ENCODE peak calls at places on chromosomes 1 and 21, in ten cellular contexts. V is esophagus squamous epithelium; Y is epithelial cell of esophagus; J is WTC11; R is nephron progenitor cell; C is endothelial cell; G is activated CD8-positive, alpha-beta T cell treated with anti-CD3 and anti-CD28 coated beads for 36 hours; H is RWPE1; E is PC-3; A is body of pancreas. P is an unnamed sample.

GRCh38 chr1:16184557-16185303 is 27.7 kb downstream of the ARHGEF19 start:
- DNase-seq in C (no peak), J (no peak), Y (peak; percentile 92), G (no peak), V (no peak), H (no peak), E (no peak), A (no peak), R (no peak), P (no peak)

GRCh38 chr1:225987491-225988316 is 11.4 kb downstream of the SDE2 start:
- DNase-seq in E (peak; percentile 76), Y (peak; percentile 55), G (no peak), V (no peak), A (no peak), H (peak; percentile 56), C (no peak), J (no peak), R (no peak), P (no peak)

GRCh38 chr21:44449473-44450363 is 5.6 kb upstream of the LRRC3 start:
- DNase-seq in J (no peak), A (no peak), V (no peak), Y (no peak), R (peak; percentile 6), G (no peak), C (peak; percentile 2), H (no peak), E (no peak), P (no peak)

GRCh38 chr1:232226197-232226681 is 403.7 kb downstream of the SIPA1L2 start:
- DNase-seq in G (peak; percentile 58), R (no peak), A (no peak), J (peak; percentile 57), V (no peak), H (peak; percentile 48), Y (peak; percentile 77), C (peak; percentile 5), E (peak; percentile 97), P (no peak)

GRCh38 chr21:34881894-34882371 is 167.2 kb downstream of the RUNX1 start:
- DNase-seq in C (no peak), H (peak; percentile 77), Y (peak; percentile 85), R (no peak), A (no peak), E (peak; percentile 96), G (no peak), V (no peak), J (no peak), P (no peak)

GRCh38 chr1:222140206-222140605 is 398.3 kb upstream of the DUSP10 start:
- DNase-seq in E (no peak), Y (no peak), G (no peak), A (no peak), V (no peak), R (no peak), C (no peak), H (no peak), J (no peak), P (no peak)

GRCh38 chr1:175530167-175530566 is 213.2 kb downstream of the TNR start:
- DNase-seq in A (no peak), E (no peak), R (no peak), Y (no peak), J (peak; percentile 12), H (no peak), G (no peak), V (no peak), C (no peak), P (no peak)

GRCh38 chr21:44582980-44583799 is 2.8 kb upstream of the KRTAP10-5 start:
- DNase-seq in C (no peak), G (no peak), H (no peak), V (no peak), E (peak; percentile 12), A (no peak), J (no peak), Y (no peak), R (no peak), P (no peak)

GRCh38 chr1:186761358-186761757 is 67.4 kb upstream of the PLA2G4A start:
- DNase-seq in H (no peak), Y (no peak), E (no peak), A (no peak), R (no peak), G (no peak), C (no peak), J (no peak), V (no peak), P (no peak)

GRCh38 chr1:183602510-183602909 is 12.3 kb upstream of the NCF2 start:
- DNase-seq in C (no peak), V (no peak), R (no peak), J (no peak), A (no peak), E (no peak), Y (no peak), H (no peak), G (no peak), P (no peak)

GRCh38 chr1:183604811-183605210 is 14.6 kb upstream of the NCF2 start:
- DNase-seq in Y (no peak), H (no peak), C (no peak), J (no peak), R (no peak), V (no peak), G (no peak), E (no peak), A (no peak), P (no peak)

GRCh38 chr1:183605904-183606303 is 15.6 kb upstream of the NCF2 start:
- DNase-seq in C (no peak), J (no peak), Y (no peak), R (no peak), G (no peak), H (no peak), A (no peak), E (no peak), V (no peak), P (no peak)

GRCh38 chr1:183607322-183607980 is 17.2 kb upstream of the NCF2 start:
- DNase-seq in H (no peak), V (no peak), G (no peak), Y (no peak), R (no peak), E (no peak), J (no peak), C (no peak), A (no peak), P (no peak)

GRCh38 chr1:183604048-183604808 is 14.0 kb upstream of the NCF2 start:
- DNase-seq in Y (no peak), J (no peak), E (no peak), R (no peak), A (no peak), C (no peak), G (no peak), V (no peak), H (no peak), P (peak; percentile 59)
- TF ChIP-seq CTCF in Y (no peak), J (no peak), E (no peak), R (no peak), A (no peak), C (no peak), G (no peak), V (no peak), H (no peak), P (no peak)

GRCh38 chr1:3431266-3431665 is 23.2 kb upstream of the ARHGEF16 start:
- DNase-seq in Y (no peak), J (peak; percentile 55), R (peak; percentile 58), E (peak; percentile 31), V (no peak), C (peak; percentile 50), A (no peak), H (no peak), G (no peak), P (no peak)
- TF ChIP-seq CTCF in Y (no peak), J (no peak), R (peak; percentile 60), E (peak; percentile 64), V (peak; percentile 19), C (peak; percentile 59), A (no peak), H (no peak), G (no peak), P (peak; percentile 14)

GRCh38 chr1:48061162-48062136 is 64.3 kb upstream of the TRABD2B start:
- DNase-seq in E (peak; percentile 78), H (peak; percentile 62), V (no peak), A (peak; percentile 48), J (peak; percentile 72), Y (peak; percentile 68), C (peak; percentile 70), R (peak; percentile 68), G (peak; percentile 56), P (peak; percentile 47)
- TF ChIP-seq CTCF in E (peak; percentile 81), H (peak; percentile 72), V (peak; percentile 72), A (peak; percentile 60), J (peak; percentile 57), Y (peak; percentile 79), C (peak; percentile 50), R (peak; percentile 82), G (peak; percentile 57), P (peak; percentile 46)

DNA sequence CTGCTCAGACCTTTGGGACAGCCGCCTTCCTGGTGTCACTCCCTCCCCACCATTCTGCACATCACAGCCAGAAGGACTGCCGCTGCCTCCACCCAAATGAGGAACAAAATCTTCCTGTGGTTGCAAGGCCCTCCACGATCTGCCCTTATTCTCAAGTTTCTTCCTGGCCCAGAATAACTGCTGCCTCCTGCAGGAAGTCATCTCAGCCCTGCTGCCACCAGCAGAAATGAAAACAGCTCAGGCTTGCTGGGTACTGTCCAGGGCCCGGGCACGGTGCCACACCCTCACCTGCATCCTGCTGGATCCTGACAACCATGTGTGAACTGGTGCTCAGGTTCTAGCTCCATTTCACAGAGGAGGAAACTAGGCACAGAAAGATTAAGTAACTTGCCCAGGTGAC is 2.8 kb downstream of the CLDN19 start:
- DNase-seq in G (no peak), H (no peak), Y (peak; percentile 58), J (no peak), A (peak; percentile 82), C (no peak), R (no peak), V (no peak), E (peak; percentile 52), P (peak; percentile 57)
- TF ChIP-seq CTCF in G (no peak), H (no peak), Y (peak; percentile 36), J (no peak), A (peak; percentile 23), C (no peak), R (no peak), V (no peak), E (no peak), P (peak; percentile 21)